ENCODE peak calls at places on chromosome 4, in four cellular contexts. P is heart right ventricle, S is cardiac muscle cell, A is brain microvascular endothelial cell. L is an unnamed sample.
A peak's percentile ranks its signal among the peaks of the same experiment; 100 is the strongest.

GRCh38 chr4:17578482-17578891 is 1.5 kb downstream of the LAP3 start:
- DNase-seq in P (no peak), S (no peak), A (no peak), L (no peak)

GRCh38 chr4:173420324-173420752 is 21.4 kb upstream of the SCRG1 start:
- DNase-seq in P (no peak), S (peak; percentile 46), A (no peak), L (no peak)

GRCh38 chr4:149790172-149790907 is 25.3 kb downstream of the IQCM start:
- DNase-seq in P (no peak), S (peak; percentile 14), A (no peak), L (no peak)

GRCh38 chr4:118783887-118784286 is 52.0 kb downstream of the SEC24D start:
- DNase-seq in P (no peak), S (peak; percentile 56), A (peak; percentile 70), L (peak; percentile 64)

GRCh38 chr4:10083861-10084641 is 32.5 kb downstream of the WDR1 start:
- DNase-seq in P (no peak), S (no peak), A (no peak), L (no peak)

GRCh38 chr4:1043658-1044468 is 32.4 kb downstream of the FGFRL1 start:
- DNase-seq in P (peak; percentile 76), S (peak; percentile 99), A (peak; percentile 99), L (peak; percentile 98)

GRCh38 chr4:112704991-112705845 is 68.3 kb downstream of the LARP7 start:
- DNase-seq in P (peak; percentile 38), S (peak; percentile 67), A (peak; percentile 77), L (peak; percentile 58)

GRCh38 chr4:109979932-109980717 is 67.4 kb downstream of the EGF start:
- DNase-seq in P (no peak), S (peak; percentile 29), A (peak; percentile 22), L (peak; percentile 82)

DNA sequence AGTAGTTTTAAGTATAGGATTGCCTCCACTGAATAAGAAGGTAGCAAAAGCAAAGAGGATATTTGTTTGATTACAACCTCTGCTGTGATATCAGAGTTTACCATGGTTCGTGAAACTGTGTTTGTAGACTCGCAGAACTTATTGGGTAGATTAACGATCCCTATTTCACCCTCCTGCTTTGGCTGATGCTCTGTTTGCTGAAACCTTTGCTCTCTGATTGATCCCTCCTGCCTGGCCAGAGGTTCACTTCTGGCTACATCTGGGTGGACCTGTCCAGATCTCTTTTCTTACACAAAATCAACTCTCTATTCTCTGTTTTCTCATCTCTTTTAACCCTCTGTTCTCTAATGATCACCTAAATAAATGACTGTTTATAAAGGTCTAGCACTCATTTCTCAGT is 37.9 kb upstream of the TMEM192 start:
- DNase-seq in P (no peak), S (no peak), A (no peak), L (no peak)
- H3K27ac ChIP-seq in P (no peak overlapping the region), S (no peak overlapping the region), A (no peak overlapping the region), L (no peak overlapping the region)

GRCh38 chr4:54231419-54232150 is 2.5 kb downstream of the PDGFRA start:
- DNase-seq in P (peak; percentile 63), S (peak; percentile 78), A (peak; percentile 6), L (peak; percentile 61)
- H3K27ac ChIP-seq in P (peak overlapping the region; percentile 75), S (peak overlapping the region; percentile 86), A (no peak overlapping the region), L (peak overlapping the region; percentile 31)

DNA sequence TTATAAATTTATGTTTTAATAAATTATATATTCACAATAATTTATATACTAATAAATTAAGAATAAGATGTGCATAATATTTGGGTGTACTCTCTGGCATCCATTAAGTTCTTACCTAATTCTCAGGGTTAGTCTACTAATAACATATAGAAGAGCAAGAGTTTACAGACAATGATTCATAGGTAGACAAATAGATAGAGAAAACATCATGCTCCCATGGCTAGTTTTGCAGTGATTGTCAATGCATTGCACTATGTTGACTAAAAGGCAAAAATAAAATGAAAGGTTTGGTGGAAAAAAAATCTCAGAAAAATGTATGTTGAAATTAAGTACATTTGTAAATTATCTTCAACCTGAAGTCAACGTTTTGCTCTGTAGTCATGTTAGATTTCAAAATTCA is 606.0 kb downstream of the KCTD8 start:
- DNase-seq in P (no peak), S (no peak), A (no peak), L (no peak)
- H3K27ac ChIP-seq in P (no peak overlapping the region), S (no peak overlapping the region), A (no peak overlapping the region), L (no peak overlapping the region)

DNA sequence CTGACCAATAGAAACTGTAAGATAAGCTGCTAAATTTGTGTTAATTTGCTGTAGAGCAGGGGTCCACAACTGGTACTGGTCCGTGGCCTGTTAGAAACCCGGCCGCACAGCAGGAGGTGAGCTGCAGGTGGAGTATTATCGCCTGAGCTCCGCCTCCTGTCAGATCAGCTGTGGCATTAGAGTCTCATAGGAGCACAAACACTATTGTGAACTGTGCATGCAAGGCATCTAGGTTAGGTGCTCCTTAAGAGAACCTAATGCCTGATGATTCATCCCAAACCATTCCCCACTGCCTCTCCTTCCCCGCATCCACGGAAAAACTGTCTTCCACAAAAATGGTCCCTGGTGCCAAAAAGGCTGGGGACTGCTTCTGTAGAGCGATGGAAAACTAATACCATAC is 19.7 kb downstream of the FBXW7 start:
- DNase-seq in P (no peak), S (peak; percentile 21), A (no peak), L (peak; percentile 34)
- H3K27ac ChIP-seq in P (no peak overlapping the region), S (no peak overlapping the region), A (peak overlapping the region; percentile 16), L (no peak overlapping the region)